ENCODE peak calls at places on chromosomes 3 and 15, in seven cellular contexts. One of them, this sample, is unnamed.

GRCh38 chr15:29870495-29871151 is 48.4 kb upstream of the TJP1 start:
- DNase-seq in HepG2: no peak
- DNase-seq in A549: no peak
- DNase-seq in H1: no peak
- DNase-seq in GM12878: no peak
- DNase-seq in IMR-90: no peak
- DNase-seq in K562: no peak
- DNase-seq in this sample: no peak

GRCh38 chr3:187318819-187319616 is 27.5 kb upstream of the MASP1 start:
- DNase-seq in H1: no peak
- DNase-seq in IMR-90: peak
- DNase-seq in K562: peak
- DNase-seq in HepG2: peak
- DNase-seq in GM12878: no peak
- DNase-seq in A549: peak
- DNase-seq in this sample: peak

GRCh38 chr15:77915261-77915960 is 162.1 kb downstream of the TBC1D2B start:
- DNase-seq in GM12878: no peak
- DNase-seq in IMR-90: no peak
- DNase-seq in H1: no peak
- DNase-seq in K562: no peak
- DNase-seq in HepG2: no peak
- DNase-seq in A549: no peak
- DNase-seq in this sample: no peak

GRCh38 chr3:189766416-189766815 is 135.2 kb downstream of the TP63 start:
- DNase-seq in A549: no peak
- DNase-seq in H1: no peak
- DNase-seq in IMR-90: peak
- DNase-seq in GM12878: no peak
- DNase-seq in K562: no peak
- DNase-seq in HepG2: no peak
- DNase-seq in this sample: no peak

GRCh38 chr3:53154731-53155320 is 6.2 kb upstream of the PRKCD start:
- DNase-seq in K562: no peak
- DNase-seq in A549: no peak
- DNase-seq in H1: no peak
- DNase-seq in HepG2: no peak
- DNase-seq in IMR-90: no peak
- DNase-seq in GM12878: no peak
- DNase-seq in this sample: no peak

GRCh38 chr3:145698749-145699148 is 462.2 kb downstream of the PLOD2 start:
- DNase-seq in H1: no peak
- DNase-seq in K562: no peak
- DNase-seq in A549: no peak
- DNase-seq in GM12878: no peak
- DNase-seq in IMR-90: no peak
- DNase-seq in HepG2: no peak
- DNase-seq in this sample: no peak

GRCh38 chr3:70264122-70264780 is 48.2 kb downstream of the MDFIC2 start:
- DNase-seq in H1: no peak
- DNase-seq in HepG2: peak
- DNase-seq in K562: no peak
- DNase-seq in IMR-90: peak
- DNase-seq in GM12878: no peak
- DNase-seq in A549: no peak
- DNase-seq in this sample: no peak

GRCh38 chr3:7388026-7388425 is 527.1 kb downstream of the GRM7 start:
- DNase-seq in HepG2: no peak
- DNase-seq in GM12878: no peak
- DNase-seq in A549: no peak
- DNase-seq in K562: no peak
- DNase-seq in H1: no peak
- DNase-seq in IMR-90: no peak
- DNase-seq in this sample: no peak

GRCh38 chr15:65862682-65863081 is 6.6 kb upstream of the RAB11A start:
- DNase-seq in A549: peak
- DNase-seq in HepG2: peak
- DNase-seq in GM12878: no peak
- DNase-seq in H1: peak
- DNase-seq in K562: peak
- DNase-seq in IMR-90: peak
- DNase-seq in this sample: peak

GRCh38 chr3:32143849-32144757 is 37.7 kb downstream of the GPD1L start:
- DNase-seq in A549: peak
- DNase-seq in IMR-90: peak
- DNase-seq in H1: no peak
- DNase-seq in K562: peak
- DNase-seq in HepG2: peak
- DNase-seq in GM12878: peak
- DNase-seq in this sample: peak

GRCh38 chr3:24336101-24336500 is 158.5 kb downstream of the THRB start:
- DNase-seq in H1: no peak
- DNase-seq in A549: no peak
- DNase-seq in IMR-90: no peak
- DNase-seq in HepG2: no peak
- DNase-seq in GM12878: no peak
- DNase-seq in K562: no peak
- DNase-seq in this sample: no peak

GRCh38 chr15:66588537-66588936 is 22.7 kb upstream of the LCTL start:
- DNase-seq in K562: peak
- DNase-seq in IMR-90: no peak
- DNase-seq in A549: no peak
- DNase-seq in HepG2: no peak
- DNase-seq in GM12878: no peak
- DNase-seq in H1: no peak
- DNase-seq in this sample: no peak

GRCh38 chr3:125050486-125051172 is 5.2 kb downstream of the HEG1 start:
- DNase-seq in A549: no peak
- DNase-seq in H1: no peak
- DNase-seq in HepG2: no peak
- DNase-seq in GM12878: no peak
- DNase-seq in K562: no peak
- DNase-seq in IMR-90: no peak
- DNase-seq in this sample: no peak

GRCh38 chr3:58492385-58492970 is 582 bp downstream of the KCTD6 start:
- DNase-seq in H1: no peak
- DNase-seq in IMR-90: no peak
- DNase-seq in HepG2: no peak
- DNase-seq in A549: no peak
- DNase-seq in K562: no peak
- DNase-seq in GM12878: no peak
- DNase-seq in this sample: no peak
- TF ChIP-seq CEBPB in H1: no peak
- TF ChIP-seq CEBPB in IMR-90: no peak
- TF ChIP-seq CEBPB in HepG2: no peak
- TF ChIP-seq CEBPB in A549: no peak
- TF ChIP-seq CEBPB in K562: no peak
- TF ChIP-seq CEBPB in GM12878: no peak
- TF ChIP-seq CEBPB in this sample: no peak

GRCh38 chr15:84749111-84749991 is 959 bp downstream of the ZNF592 start:
- DNase-seq in H1: no peak
- DNase-seq in IMR-90: no peak
- DNase-seq in HepG2: peak
- DNase-seq in A549: no peak
- DNase-seq in GM12878: no peak
- DNase-seq in K562: peak
- DNase-seq in this sample: no peak

GRCh38 chr15:84752195-84752594 is 3.8 kb downstream of the ZNF592 start:
- DNase-seq in IMR-90: no peak
- DNase-seq in GM12878: no peak
- DNase-seq in H1: no peak
- DNase-seq in A549: no peak
- DNase-seq in HepG2: peak
- DNase-seq in K562: no peak
- DNase-seq in this sample: no peak

GRCh38 chr15:84750583-84751092 is 2.2 kb downstream of the ZNF592 start:
- DNase-seq in A549: no peak
- DNase-seq in H1: no peak
- DNase-seq in K562: peak
- DNase-seq in IMR-90: no peak
- DNase-seq in HepG2: no peak
- DNase-seq in GM12878: no peak
- DNase-seq in this sample: no peak

GRCh38 chr15:84748274-84749110 is at the start of gene ZNF592:
- DNase-seq in IMR-90: peak
- DNase-seq in K562: peak
- DNase-seq in HepG2: peak
- DNase-seq in GM12878: no peak
- DNase-seq in A549: peak
- DNase-seq in H1: no peak
- DNase-seq in this sample: no peak

GRCh38 chr15:84747423-84748273 is 744 bp upstream of the ZNF592 start:
- DNase-seq in A549: peak
- DNase-seq in IMR-90: peak
- DNase-seq in GM12878: no peak
- DNase-seq in K562: peak
- DNase-seq in HepG2: peak
- DNase-seq in H1: no peak
- DNase-seq in this sample: no peak
- TF ChIP-seq CEBPB in A549: no peak
- TF ChIP-seq CEBPB in IMR-90: no peak
- TF ChIP-seq CEBPB in GM12878: no peak
- TF ChIP-seq CEBPB in K562: no peak
- TF ChIP-seq CEBPB in HepG2: no peak
- TF ChIP-seq CEBPB in H1: no peak
- TF ChIP-seq CEBPB in this sample: no peak

GRCh38 chr3:28916713-28917499 is 364.0 kb upstream of the RBMS3 start:
- DNase-seq in IMR-90: peak
- DNase-seq in A549: no peak
- DNase-seq in GM12878: peak
- DNase-seq in HepG2: no peak
- DNase-seq in H1: peak
- DNase-seq in K562: no peak
- DNase-seq in this sample: no peak
- TF ChIP-seq CEBPB in IMR-90: no peak
- TF ChIP-seq CEBPB in A549: no peak
- TF ChIP-seq CEBPB in GM12878: no peak
- TF ChIP-seq CEBPB in HepG2: no peak
- TF ChIP-seq CEBPB in H1: no peak
- TF ChIP-seq CEBPB in K562: no peak
- TF ChIP-seq CEBPB in this sample: no peak

GRCh38 chr3:150147776-150148175 is 177.1 kb upstream of the PFN2 start:
- DNase-seq in GM12878: no peak
- DNase-seq in H1: no peak
- DNase-seq in K562: no peak
- DNase-seq in A549: no peak
- DNase-seq in HepG2: no peak
- DNase-seq in IMR-90: peak
- DNase-seq in this sample: no peak
- TF ChIP-seq CEBPB in GM12878: no peak
- TF ChIP-seq CEBPB in H1: no peak
- TF ChIP-seq CEBPB in K562: no peak
- TF ChIP-seq CEBPB in A549: no peak
- TF ChIP-seq CEBPB in HepG2: no peak
- TF ChIP-seq CEBPB in IMR-90: no peak
- TF ChIP-seq CEBPB in this sample: no peak

GRCh38 chr3:17431004-17431403 is 311.4 kb downstream of the TBC1D5 start:
- DNase-seq in K562: peak
- DNase-seq in HepG2: peak
- DNase-seq in GM12878: no peak
- DNase-seq in H1: no peak
- DNase-seq in IMR-90: peak
- DNase-seq in A549: peak
- DNase-seq in this sample: peak
- TF ChIP-seq CEBPB in K562: no peak
- TF ChIP-seq CEBPB in HepG2: no peak
- TF ChIP-seq CEBPB in GM12878: no peak
- TF ChIP-seq CEBPB in H1: no peak
- TF ChIP-seq CEBPB in IMR-90: no peak
- TF ChIP-seq CEBPB in A549: no peak
- TF ChIP-seq CEBPB in this sample: no peak

GRCh38 chr15:81887913-81888312 is 157.9 kb downstream of the MEX3B start:
- DNase-seq in IMR-90: peak
- DNase-seq in A549: no peak
- DNase-seq in K562: no peak
- DNase-seq in HepG2: no peak
- DNase-seq in H1: no peak
- DNase-seq in GM12878: no peak
- DNase-seq in this sample: no peak

GRCh38 chr15:81889480-81889871 is 156.3 kb downstream of the MEX3B start:
- DNase-seq in IMR-90: peak
- DNase-seq in HepG2: no peak
- DNase-seq in A549: no peak
- DNase-seq in K562: no peak
- DNase-seq in H1: no peak
- DNase-seq in GM12878: no peak
- DNase-seq in this sample: no peak

GRCh38 chr15:81886586-81886985 is 159.2 kb downstream of the MEX3B start:
- DNase-seq in A549: no peak
- DNase-seq in GM12878: no peak
- DNase-seq in IMR-90: peak
- DNase-seq in K562: no peak
- DNase-seq in HepG2: no peak
- DNase-seq in H1: no peak
- DNase-seq in this sample: no peak

GRCh38 chr15:81890496-81890895 is 155.3 kb downstream of the MEX3B start:
- DNase-seq in IMR-90: no peak
- DNase-seq in A549: no peak
- DNase-seq in K562: no peak
- DNase-seq in H1: no peak
- DNase-seq in HepG2: no peak
- DNase-seq in GM12878: no peak
- DNase-seq in this sample: no peak

DNA sequence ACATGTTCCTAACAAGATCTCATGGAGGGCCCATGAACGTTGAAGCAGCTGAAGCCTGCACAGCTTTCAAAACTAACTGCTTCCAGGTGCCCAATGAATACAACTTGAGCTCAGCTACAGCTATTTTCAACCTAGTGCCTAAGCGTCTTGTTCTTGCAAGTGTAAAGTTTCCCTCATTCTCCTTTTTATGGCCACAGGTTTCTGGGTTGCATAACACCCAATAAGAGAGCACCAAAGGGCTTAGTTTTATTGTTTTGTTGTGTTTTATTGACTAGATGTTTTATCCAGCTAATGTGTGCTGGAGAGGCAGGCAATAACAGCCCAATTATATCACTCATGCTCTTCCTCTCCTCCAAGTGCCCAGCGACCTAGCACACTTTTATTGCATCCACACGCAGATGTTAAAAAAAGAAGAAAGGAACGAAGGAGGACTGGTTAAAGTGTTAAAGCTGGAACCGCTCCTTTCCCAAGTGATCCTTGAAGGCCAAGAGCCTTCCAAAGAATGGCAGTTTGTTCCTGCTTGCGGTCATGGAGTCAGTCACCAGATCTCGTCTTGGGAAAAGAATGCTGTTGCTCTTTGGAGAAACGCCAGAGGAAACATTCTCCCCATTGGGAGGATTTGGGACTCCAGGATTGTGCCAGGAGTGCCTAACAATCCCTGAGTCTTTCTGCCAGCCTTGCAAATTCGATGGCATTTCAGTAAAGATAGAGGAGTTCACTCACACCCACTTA is 156.9 kb downstream of the MEX3B start:
- DNase-seq in IMR-90: peak
- DNase-seq in HepG2: no peak
- DNase-seq in A549: no peak
- DNase-seq in GM12878: no peak
- DNase-seq in H1: no peak
- DNase-seq in K562: no peak
- DNase-seq in this sample: no peak
- TF ChIP-seq CEBPB in IMR-90: no peak
- TF ChIP-seq CEBPB in HepG2: no peak
- TF ChIP-seq CEBPB in A549: no peak
- TF ChIP-seq CEBPB in GM12878: no peak
- TF ChIP-seq CEBPB in H1: no peak
- TF ChIP-seq CEBPB in K562: no peak
- TF ChIP-seq CEBPB in this sample: no peak